ENCODE peak calls at places on chromosomes 12 and 14, in eight cellular contexts. O, A, W, S, K, M, H and R are unnamed samples.

GRCh38 chr12:127172857-127173256 is 1094.1 kb upstream of the TMEM132C start:
- DNase-seq in O (no peak), A (no peak), W (no peak), S (no peak), K (no peak), M (no peak), H (no peak), R (no peak)

GRCh38 chr12:69639400-69640016 is 28.8 kb upstream of the LRRC10 start:
- DNase-seq in O (peak), A (no peak), W (peak), S (peak), K (peak), M (peak), H (peak), R (peak)

GRCh38 chr12:92912052-92912451 is 17.0 kb downstream of the EEA1 start:
- DNase-seq in O (peak), A (peak), W (no peak), S (no peak), K (peak), M (no peak), H (peak), R (peak)

GRCh38 chr14:59160492-59160891 is 28.0 kb upstream of the DAAM1 start:
- DNase-seq in O (no peak), A (no peak), W (no peak), S (no peak), K (no peak), M (no peak), H (no peak), R (no peak)

GRCh38 chr12:111298583-111299436 is 70.1 kb downstream of the PHETA1 start:
- DNase-seq in O (peak), A (no peak), W (no peak), S (peak), K (peak), M (peak), H (peak), R (peak)

GRCh38 chr12:48296586-48297396 is 53.9 kb downstream of the ZNF641 start:
- DNase-seq in O (peak), A (peak), W (no peak), S (peak), K (peak), M (no peak), H (peak), R (peak)

GRCh38 chr12:19575307-19576243 is 136.3 kb downstream of the AEBP2 start:
- DNase-seq in O (peak), A (no peak), W (no peak), S (peak), K (peak), M (peak), H (peak), R (peak)

GRCh38 chr14:105700622-105701288 is 174.4 kb downstream of the TMEM121 start:
- DNase-seq in O (no peak), A (peak), W (peak), S (no peak), K (no peak), M (no peak), H (no peak), R (no peak)

GRCh38 chr12:79433465-79434072 is 257.2 kb downstream of the PAWR start:
- DNase-seq in O (no peak), A (no peak), W (no peak), S (no peak), K (no peak), M (no peak), H (no peak), R (no peak)

GRCh38 chr12:100138048-100138907 is 4.4 kb downstream of the BLTP3B start:
- DNase-seq in O (peak), A (no peak), W (no peak), S (no peak), K (peak), M (no peak), H (no peak), R (peak)

GRCh38 chr12:113534555-113534954 is 62.9 kb upstream of the LHX5 start:
- DNase-seq in O (no peak), A (no peak), W (no peak), S (no peak), K (no peak), M (no peak), H (no peak), R (no peak)

GRCh38 chr12:3158851-3159465 is 81.8 kb downstream of the TSPAN9 start:
- DNase-seq in O (no peak), A (no peak), W (no peak), S (no peak), K (peak), M (no peak), H (peak), R (peak)

GRCh38 chr14:69880051-69880487 is 853 bp downstream of the SMOC1 start:
- DNase-seq in O (peak), A (no peak), W (no peak), S (no peak), K (no peak), M (no peak), H (no peak), R (no peak)

GRCh38 chr12:22255097-22255496 is 79.4 kb downstream of the ST8SIA1 start:
- DNase-seq in O (peak), A (no peak), W (no peak), S (no peak), K (no peak), M (no peak), H (peak), R (peak)

GRCh38 chr14:32393119-32393518 is 64.0 kb downstream of the AKAP6 start:
- DNase-seq in O (no peak), A (no peak), W (no peak), S (no peak), K (no peak), M (no peak), H (no peak), R (no peak)

GRCh38 chr14:98688446-98688845 is 583.6 kb downstream of the BCL11B start:
- DNase-seq in O (no peak), A (no peak), W (no peak), S (no peak), K (no peak), M (no peak), H (no peak), R (no peak)

GRCh38 chr12:111450676-111451075 is 45.0 kb downstream of the SH2B3 start:
- DNase-seq in O (no peak), A (no peak), W (no peak), S (no peak), K (no peak), M (no peak), H (no peak), R (peak)

GRCh38 chr12:92928431-92928961 is 599 bp downstream of the EEA1 start:
- DNase-seq in O (peak), A (no peak), W (no peak), S (peak), K (peak), M (no peak), H (peak), R (peak)

GRCh38 chr14:95507701-95508103 is 8.7 kb downstream of the SYNE3 start:
- DNase-seq in O (peak), A (peak), W (no peak), S (no peak), K (peak), M (no peak), H (peak), R (peak)

GRCh38 chr12:112430929-112431328 is 12.2 kb downstream of the PTPN11 start:
- DNase-seq in O (no peak), A (no peak), W (no peak), S (no peak), K (no peak), M (no peak), H (no peak), R (peak)

GRCh38 chr12:42590324-42590934 is 883 bp upstream of the PRICKLE1 start:
- DNase-seq in O (peak), A (no peak), W (no peak), S (peak), K (no peak), M (no peak), H (peak), R (no peak)

GRCh38 chr12:131452444-131452860 is 258.4 kb upstream of the SFSWAP start:
- DNase-seq in O (no peak), A (no peak), W (no peak), S (no peak), K (no peak), M (no peak), H (no peak), R (no peak)

GRCh38 chr12:47079894-47080724 is at the start of gene AMIGO2:
- DNase-seq in O (peak), A (peak), W (no peak), S (peak), K (peak), M (no peak), H (peak), R (no peak)

GRCh38 chr12:54292931-54293241 is 7.9 kb downstream of the NFE2 start:
- DNase-seq in O (no peak), A (no peak), W (no peak), S (no peak), K (no peak), M (no peak), H (no peak), R (no peak)

GRCh38 chr12:23559268-23559753 is 390.2 kb downstream of the SOX5 start:
- DNase-seq in O (no peak), A (no peak), W (no peak), S (no peak), K (no peak), M (no peak), H (no peak), R (no peak)

GRCh38 chr12:24861751-24862575 is 86.9 kb downstream of the BCAT1 start:
- DNase-seq in O (no peak), A (no peak), W (no peak), S (no peak), K (peak), M (no peak), H (peak), R (no peak)

GRCh38 chr12:98653866-98654493 is 8.9 kb downstream of the APAF1 start:
- DNase-seq in O (peak), A (no peak), W (no peak), S (no peak), K (peak), M (peak), H (peak), R (peak)

GRCh38 chr12:91225316-91225715 is 42.7 kb upstream of the DCN start:
- DNase-seq in O (peak), A (no peak), W (no peak), S (no peak), K (peak), M (no peak), H (peak), R (peak)

GRCh38 chr14:39339003-39339402 is 93.2 kb downstream of the FBXO33 start:
- DNase-seq in O (no peak), A (no peak), W (no peak), S (no peak), K (no peak), M (no peak), H (no peak), R (no peak)

GRCh38 chr12:4287325-4288290 is 14.0 kb downstream of the CCND2 start:
- DNase-seq in O (peak), A (no peak), W (no peak), S (no peak), K (peak), M (no peak), H (no peak), R (no peak)

GRCh38 chr14:75371297-75371696 is 56.5 kb upstream of the JDP2 start:
- DNase-seq in O (no peak), A (no peak), W (no peak), S (no peak), K (no peak), M (no peak), H (no peak), R (no peak)

GRCh38 chr14:100994082-100994481 is 90.6 kb upstream of the RTL1 start:
- DNase-seq in O (peak), A (no peak), W (no peak), S (no peak), K (peak), M (peak), H (peak), R (peak)

GRCh38 chr14:92578511-92578910 is 64.9 kb downstream of the RIN3 start:
- DNase-seq in O (peak), A (no peak), W (no peak), S (no peak), K (peak), M (no peak), H (peak), R (peak)

GRCh38 chr14:106277503-106277902 is 751.1 kb downstream of the TMEM121 start:
- DNase-seq in O (no peak), A (no peak), W (no peak), S (no peak), K (no peak), M (no peak), H (no peak), R (no peak)

GRCh38 chr14:41806355-41806975 is 199.8 kb downstream of the LRFN5 start:
- DNase-seq in O (no peak), A (no peak), W (no peak), S (no peak), K (no peak), M (no peak), H (no peak), R (no peak)

GRCh38 chr14:20302042-20302761 is 3.5 kb downstream of the TTC5 start:
- DNase-seq in O (peak), A (no peak), W (no peak), S (no peak), K (peak), M (no peak), H (peak), R (peak)

GRCh38 chr14:86501611-86502010 is 971.7 kb downstream of the FLRT2 start:
- DNase-seq in O (no peak), A (no peak), W (no peak), S (no peak), K (no peak), M (no peak), H (no peak), R (no peak)

GRCh38 chr14:70616646-70617045 is 16.2 kb upstream of the MED6 start:
- DNase-seq in O (peak), A (no peak), W (no peak), S (no peak), K (peak), M (no peak), H (no peak), R (no peak)

GRCh38 chr12:121718653-121719239 is 6.2 kb downstream of the TMEM120B start:
- DNase-seq in O (peak), A (no peak), W (no peak), S (no peak), K (no peak), M (no peak), H (no peak), R (no peak)

GRCh38 chr12:85951823-85952222 is 77.7 kb downstream of the NTS start:
- DNase-seq in O (peak), A (no peak), W (no peak), S (no peak), K (peak), M (peak), H (peak), R (no peak)
- TF ChIP-seq CTCF in O (peak), A (peak), W (peak), S (no peak), K (peak), M (peak), H (peak), R (no peak)

DNA sequence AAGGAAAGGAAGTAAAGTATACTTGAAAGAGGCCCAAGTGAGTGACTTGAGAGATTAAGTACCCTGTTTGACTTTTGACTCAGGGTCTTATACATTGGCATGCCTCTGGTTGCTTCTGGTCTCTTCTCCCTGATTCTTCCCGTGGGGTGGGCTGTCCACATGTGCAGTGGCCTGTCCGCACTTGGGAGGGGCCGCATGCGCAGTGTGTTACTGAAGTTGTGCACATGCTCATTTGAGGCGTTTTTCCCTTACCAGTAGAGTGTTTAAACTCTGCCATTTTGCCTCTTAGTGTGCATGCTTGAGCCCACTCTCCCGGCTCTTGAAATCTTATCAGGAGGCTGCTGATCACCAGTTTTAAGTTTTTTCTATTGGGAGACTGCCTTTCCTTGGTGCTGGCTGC is 32.1 kb upstream of the HECTD1 start:
- DNase-seq in O (no peak), A (no peak), W (no peak), S (no peak), K (no peak), M (no peak), H (no peak), R (no peak)
- H3K4me3 ChIP-seq in O (no peak), A (no peak), W (no peak), S (no peak), K (no peak), M (no peak), H (no peak), R (no peak)

GRCh38 chr12:1500095-1500801 is 94.1 kb downstream of the FBXL14 start:
- DNase-seq in O (no peak), A (no peak), W (no peak), S (peak), K (peak), M (no peak), H (peak), R (peak)
- TF ChIP-seq CTCF in O (no peak), A (no peak), W (no peak), S (no peak), K (no peak), M (no peak), H (no peak), R (no peak)

GRCh38 chr14:81172881-81173280 is 47.9 kb downstream of the GTF2A1 start:
- DNase-seq in O (no peak), A (no peak), W (no peak), S (no peak), K (no peak), M (no peak), H (peak), R (peak)

GRCh38 chr14:81172353-81172752 is 48.4 kb downstream of the GTF2A1 start:
- DNase-seq in O (no peak), A (no peak), W (no peak), S (no peak), K (peak), M (no peak), H (no peak), R (peak)

GRCh38 chr14:81176224-81176623 is 44.5 kb downstream of the GTF2A1 start:
- DNase-seq in O (no peak), A (no peak), W (no peak), S (peak), K (no peak), M (no peak), H (no peak), R (no peak)

DNA sequence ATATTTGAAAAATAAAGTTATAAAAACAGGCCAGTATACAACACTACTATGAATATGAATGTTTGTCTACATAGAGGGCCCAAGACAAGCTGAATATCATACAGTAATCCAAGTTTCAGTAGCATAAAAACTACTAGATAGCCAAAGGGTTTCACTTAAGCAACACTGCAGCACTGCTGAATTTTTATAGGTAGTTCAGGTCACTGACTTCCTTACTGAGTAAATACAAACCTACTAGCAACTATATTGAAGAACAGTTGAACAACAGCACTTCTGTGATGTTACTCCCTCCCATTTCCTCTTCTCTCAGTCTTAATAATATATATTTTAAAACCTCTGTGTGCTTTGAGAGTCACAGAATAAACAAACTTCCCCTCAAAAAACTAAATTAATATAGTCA is 42.7 kb downstream of the GTF2A1 start:
- DNase-seq in O (no peak), A (no peak), W (no peak), S (no peak), K (no peak), M (no peak), H (no peak), R (no peak)
- H3K4me3 ChIP-seq in O (no peak), A (no peak), W (no peak), S (peak), K (no peak), M (no peak), H (peak), R (no peak)

DNA sequence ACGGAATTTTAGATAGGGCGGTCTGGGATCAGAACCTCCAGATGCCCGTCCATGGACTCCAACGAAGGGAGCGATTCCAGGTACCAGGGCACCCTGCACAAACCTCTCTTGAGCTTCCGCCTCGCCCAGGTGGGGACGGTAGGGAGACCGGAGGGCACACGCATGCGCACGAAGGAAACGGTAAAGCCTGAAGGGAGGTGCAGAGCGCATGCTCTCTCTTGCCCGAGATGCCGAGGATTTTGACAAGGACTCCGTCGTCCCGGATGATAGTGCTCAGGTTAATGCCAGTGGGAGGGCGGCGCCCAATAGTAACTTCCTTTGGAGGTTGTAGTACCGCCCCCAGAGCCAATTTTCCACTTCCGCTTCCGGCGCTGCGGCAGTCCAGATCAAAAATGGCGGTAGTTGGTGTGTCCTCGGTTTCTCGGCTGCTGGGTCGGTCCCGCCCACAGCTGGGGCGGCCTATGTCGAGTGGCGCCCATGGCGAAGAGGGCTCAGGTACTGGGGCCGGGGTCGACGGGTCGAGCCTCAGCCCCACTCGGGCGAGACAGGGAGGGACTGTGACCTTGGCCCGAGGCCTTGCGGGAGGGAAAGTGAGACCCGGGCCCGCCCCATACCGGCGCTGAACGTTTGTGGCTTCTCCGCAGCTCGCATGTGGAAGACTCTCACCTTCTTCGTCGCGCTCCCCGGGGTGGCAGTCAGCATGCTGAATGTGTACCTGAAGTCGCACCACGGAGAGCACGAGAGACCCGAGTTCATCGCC is at the start of gene COX6A1:
- DNase-seq in O (peak), A (peak), W (peak), S (peak), K (peak), M (peak), H (peak), R (peak)
- TF ChIP-seq CTCF in O (peak), A (peak), W (no peak), S (no peak), K (no peak), M (no peak), H (no peak), R (no peak)

DNA sequence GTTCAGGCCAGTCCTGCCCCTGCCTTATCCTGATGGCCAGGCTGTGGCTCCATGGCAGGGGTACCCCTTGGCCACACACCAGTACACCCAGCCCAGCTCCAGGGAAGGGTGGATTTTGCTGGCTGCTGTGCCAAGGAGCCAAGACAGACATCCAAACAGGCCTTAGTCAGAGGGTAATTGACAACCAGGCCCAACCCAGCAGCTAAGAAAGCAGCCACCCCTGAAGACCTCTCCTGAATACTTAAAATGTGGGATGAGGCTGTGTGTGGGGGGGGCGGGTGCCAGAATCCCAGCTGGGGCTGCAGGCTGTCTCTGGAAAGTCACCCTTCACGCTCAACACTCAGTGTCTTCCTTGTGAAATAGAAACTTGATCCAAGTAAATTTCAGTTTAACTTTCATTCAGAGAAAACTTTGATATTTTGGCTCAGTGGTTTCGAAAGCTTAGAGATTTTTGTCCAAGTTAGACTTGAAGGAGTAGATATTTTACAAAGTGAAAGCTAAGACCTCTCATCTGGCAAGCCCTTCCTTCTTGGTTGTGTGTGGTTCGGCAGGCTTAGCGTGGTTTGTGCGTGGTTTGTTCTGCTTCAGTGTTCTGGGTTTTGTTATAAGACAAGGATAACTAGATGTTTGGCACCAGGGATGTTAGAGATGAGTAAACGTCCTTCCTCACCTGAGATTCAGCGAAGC is 5.1 kb downstream of the PAPLN start:
- DNase-seq in O (no peak), A (peak), W (peak), S (no peak), K (no peak), M (no peak), H (no peak), R (no peak)
- H3K4me3 ChIP-seq in O (no peak), A (no peak), W (peak), S (peak), K (no peak), M (no peak), H (no peak), R (no peak)

GRCh38 chr14:91466192-91466591 is 43.9 kb downstream of the PPP4R3A start:
- DNase-seq in O (no peak), A (no peak), W (no peak), S (no peak), K (no peak), M (no peak), H (peak), R (no peak)
- TF ChIP-seq CTCF in O (no peak), A (no peak), W (no peak), S (no peak), K (no peak), M (no peak), H (no peak), R (no peak)

GRCh38 chr12:58502236-58502635 is 418.1 kb downstream of the LRIG3 start:
- DNase-seq in O (no peak), A (no peak), W (no peak), S (no peak), K (no peak), M (no peak), H (peak), R (no peak)
- H3K4me3 ChIP-seq in O (no peak), A (no peak), W (no peak), S (no peak), K (no peak), M (no peak), H (no peak), R (no peak)